ENCODE peak calls at places on chromosome 9, in six cellular contexts. One of them, this sample, is unnamed.

GRCh38 chr9:134390537-134390936 is 64.3 kb downstream of the RXRA start:
- DNase-seq in IMR-90: no peak
- DNase-seq in GM12878: no peak
- DNase-seq in A549: no peak
- DNase-seq in HepG2: no peak
- DNase-seq in K562: no peak
- DNase-seq in this sample: no peak

GRCh38 chr9:6198251-6198650 is 17.4 kb upstream of the IL33 start:
- DNase-seq in GM12878: no peak
- DNase-seq in IMR-90: no peak
- DNase-seq in HepG2: no peak
- DNase-seq in K562: no peak
- DNase-seq in A549: no peak
- DNase-seq in this sample: no peak

GRCh38 chr9:101533334-101534187 is at the start of gene RNF20:
- DNase-seq in A549: peak; percentile 96
- DNase-seq in HepG2: peak; percentile 99
- DNase-seq in K562: peak; percentile 96
- DNase-seq in IMR-90: peak; percentile 98
- DNase-seq in GM12878: peak; percentile 94
- DNase-seq in this sample: peak; percentile 96

GRCh38 chr9:130041648-130042405 is 1.2 kb downstream of the FNBP1 start:
- DNase-seq in K562: no peak
- DNase-seq in IMR-90: peak; percentile 21
- DNase-seq in HepG2: no peak
- DNase-seq in A549: no peak
- DNase-seq in GM12878: no peak
- DNase-seq in this sample: peak; percentile 22

GRCh38 chr9:127153484-127153883 is 31.0 kb upstream of the ANGPTL2 start:
- DNase-seq in GM12878: no peak
- DNase-seq in IMR-90: no peak
- DNase-seq in K562: no peak
- DNase-seq in HepG2: no peak
- DNase-seq in A549: no peak
- DNase-seq in this sample: no peak

GRCh38 chr9:34512131-34513078 is 10.4 kb downstream of the ENHO start:
- DNase-seq in IMR-90: no peak
- DNase-seq in GM12878: no peak
- DNase-seq in A549: no peak
- DNase-seq in K562: no peak
- DNase-seq in HepG2: peak; percentile 66
- DNase-seq in this sample: no peak

GRCh38 chr9:122265265-122265900 is 701 bp downstream of the MRRF start:
- DNase-seq in HepG2: peak; percentile 79
- DNase-seq in GM12878: peak; percentile 38
- DNase-seq in K562: peak; percentile 22
- DNase-seq in IMR-90: peak; percentile 6
- DNase-seq in A549: no peak
- DNase-seq in this sample: peak; percentile 14

GRCh38 chr9:75855509-75855908 is 35.0 kb upstream of the PCSK5 start:
- DNase-seq in IMR-90: peak; percentile 4
- DNase-seq in A549: no peak
- DNase-seq in GM12878: no peak
- DNase-seq in K562: no peak
- DNase-seq in HepG2: peak; percentile 13
- DNase-seq in this sample: peak; percentile 29

GRCh38 chr9:19026375-19026774 is 6.6 kb downstream of the SAXO1 start:
- DNase-seq in A549: no peak
- DNase-seq in K562: no peak
- DNase-seq in IMR-90: no peak
- DNase-seq in GM12878: no peak
- DNase-seq in HepG2: no peak
- DNase-seq in this sample: no peak

GRCh38 chr9:4048441-4048840 is 251.4 kb downstream of the GLIS3 start:
- DNase-seq in A549: peak; percentile 10
- DNase-seq in HepG2: no peak
- DNase-seq in K562: no peak
- DNase-seq in GM12878: no peak
- DNase-seq in IMR-90: peak; percentile 64
- DNase-seq in this sample: no peak

GRCh38 chr9:134491436-134491835 is 150.2 kb upstream of the COL5A1 start:
- DNase-seq in HepG2: no peak
- DNase-seq in K562: no peak
- DNase-seq in A549: no peak
- DNase-seq in IMR-90: no peak
- DNase-seq in GM12878: no peak
- DNase-seq in this sample: no peak

GRCh38 chr9:12697719-12698118 is 4.5 kb downstream of the TYRP1 start:
- DNase-seq in IMR-90: no peak
- DNase-seq in GM12878: no peak
- DNase-seq in A549: no peak
- DNase-seq in HepG2: no peak
- DNase-seq in K562: no peak
- DNase-seq in this sample: no peak

GRCh38 chr9:18710089-18710488 is 236.1 kb downstream of the ADAMTSL1 start:
- DNase-seq in HepG2: no peak
- DNase-seq in A549: no peak
- DNase-seq in GM12878: no peak
- DNase-seq in K562: no peak
- DNase-seq in IMR-90: peak; percentile 6
- DNase-seq in this sample: no peak

GRCh38 chr9:31541626-31542025 is 842.8 kb upstream of the ACO1 start:
- DNase-seq in HepG2: no peak
- DNase-seq in K562: no peak
- DNase-seq in IMR-90: no peak
- DNase-seq in A549: no peak
- DNase-seq in GM12878: no peak
- DNase-seq in this sample: no peak

GRCh38 chr9:38061326-38061947 is 7.6 kb downstream of the SHB start:
- DNase-seq in HepG2: no peak
- DNase-seq in K562: no peak
- DNase-seq in IMR-90: no peak
- DNase-seq in GM12878: peak; percentile 65
- DNase-seq in A549: no peak
- DNase-seq in this sample: no peak

GRCh38 chr9:88814521-88815101 is 176.7 kb upstream of the S1PR3 start:
- DNase-seq in IMR-90: peak; percentile 68
- DNase-seq in HepG2: no peak
- DNase-seq in A549: no peak
- DNase-seq in GM12878: no peak
- DNase-seq in K562: no peak
- DNase-seq in this sample: no peak

GRCh38 chr9:37027582-37028424 is 6.3 kb downstream of the PAX5 start:
- DNase-seq in HepG2: peak; percentile 86
- DNase-seq in K562: peak; percentile 98
- DNase-seq in IMR-90: peak; percentile 81
- DNase-seq in A549: peak; percentile 100
- DNase-seq in GM12878: peak; percentile 85
- DNase-seq in this sample: peak; percentile 100

DNA sequence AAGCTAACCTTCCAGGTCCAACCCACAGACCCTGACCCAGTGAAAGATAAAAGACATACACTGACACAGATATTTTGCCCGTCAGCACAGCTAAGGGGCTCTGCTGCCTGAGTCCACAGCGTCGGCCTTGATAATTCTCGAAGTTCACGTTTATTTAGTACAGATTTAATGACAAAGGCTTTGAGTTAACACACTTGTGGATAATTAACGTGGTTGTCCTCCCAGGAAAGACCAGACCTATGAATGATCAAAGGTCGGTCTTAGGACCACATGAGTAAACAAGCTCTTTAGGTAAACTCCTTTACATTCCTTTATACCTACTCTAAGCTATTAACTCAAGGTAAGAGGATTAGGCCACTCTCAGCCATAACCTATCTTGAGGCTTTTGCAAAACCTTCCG is 11.3 kb upstream of the TEX10 start:
- DNase-seq in IMR-90: no peak
- DNase-seq in HepG2: peak; percentile 69
- DNase-seq in GM12878: no peak
- DNase-seq in A549: no peak
- DNase-seq in K562: no peak
- DNase-seq in this sample: no peak
- TF ChIP-seq BHLHE40 in IMR-90: no peak
- TF ChIP-seq BHLHE40 in HepG2: no peak
- TF ChIP-seq BHLHE40 in GM12878: no peak
- TF ChIP-seq BHLHE40 in A549: no peak
- TF ChIP-seq BHLHE40 in K562: no peak
- TF ChIP-seq BHLHE40 in this sample: no peak

DNA sequence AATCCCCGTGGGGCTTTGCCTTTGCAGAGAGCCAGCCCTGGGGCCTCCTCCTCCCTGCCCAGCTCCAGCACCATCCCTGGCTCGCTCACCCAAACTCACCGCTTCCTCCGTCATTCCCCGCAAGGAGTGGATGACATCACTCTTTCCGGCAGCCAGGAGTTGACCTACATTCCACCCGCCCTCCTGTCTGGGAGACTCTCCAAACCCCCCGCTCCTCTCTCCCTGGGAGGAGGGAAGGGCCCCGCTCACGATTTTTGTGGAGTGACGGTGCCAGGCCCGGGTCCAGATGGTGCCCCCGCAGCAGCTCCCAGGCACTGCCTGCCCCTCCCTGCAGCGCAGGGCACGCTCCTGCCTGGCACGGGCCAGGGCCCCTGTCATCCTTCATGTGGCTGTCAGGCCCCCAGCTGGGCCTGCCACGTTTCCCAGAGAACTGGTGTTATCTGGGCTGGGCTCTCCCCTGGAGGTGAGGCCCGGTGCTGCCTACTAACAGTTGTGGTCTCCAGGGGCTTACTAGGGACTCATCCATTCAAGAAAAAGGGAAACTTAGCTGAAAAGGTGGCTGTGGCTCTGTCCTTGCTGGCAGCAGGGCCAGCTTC is 52.3 kb downstream of the NTNG2 start:
- DNase-seq in K562: peak; percentile 32
- DNase-seq in GM12878: no peak
- DNase-seq in HepG2: no peak
- DNase-seq in IMR-90: peak; percentile 96
- DNase-seq in A549: peak; percentile 72
- DNase-seq in this sample: peak; percentile 72
- TF ChIP-seq BHLHE40 in K562: no peak
- TF ChIP-seq BHLHE40 in GM12878: no peak
- TF ChIP-seq BHLHE40 in HepG2: no peak
- TF ChIP-seq BHLHE40 in IMR-90: peak; percentile 97
- TF ChIP-seq BHLHE40 in A549: no peak
- TF ChIP-seq BHLHE40 in this sample: no peak

GRCh38 chr9:15079989-15080388 is 169.8 kb upstream of the FREM1 start:
- DNase-seq in HepG2: peak; percentile 95
- DNase-seq in K562: no peak
- DNase-seq in IMR-90: no peak
- DNase-seq in GM12878: no peak
- DNase-seq in A549: no peak
- DNase-seq in this sample: no peak
- TF ChIP-seq BHLHE40 in HepG2: no peak
- TF ChIP-seq BHLHE40 in K562: no peak
- TF ChIP-seq BHLHE40 in IMR-90: no peak
- TF ChIP-seq BHLHE40 in GM12878: no peak
- TF ChIP-seq BHLHE40 in A549: no peak
- TF ChIP-seq BHLHE40 in this sample: no peak

DNA sequence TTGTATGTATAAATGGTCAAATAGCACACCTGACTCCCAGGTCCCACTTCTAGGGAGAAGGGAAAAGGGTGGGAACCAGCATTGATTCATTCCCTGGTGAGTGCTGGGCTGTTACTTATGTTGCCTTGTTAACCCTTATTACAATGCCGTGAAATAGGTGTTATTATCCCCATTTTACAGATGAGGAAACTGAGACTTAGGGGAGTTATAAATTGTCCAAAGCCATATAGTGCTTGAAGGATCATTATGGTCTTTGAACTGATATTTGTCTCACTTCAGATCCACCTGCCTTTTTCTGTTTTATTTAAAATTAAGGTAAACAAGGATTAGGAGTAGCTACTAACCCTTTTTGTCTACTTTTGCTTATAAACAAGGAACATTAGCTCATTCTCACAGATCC is 16.5 kb downstream of the TMEM268 start:
- DNase-seq in GM12878: no peak
- DNase-seq in A549: no peak
- DNase-seq in IMR-90: no peak
- DNase-seq in K562: no peak
- DNase-seq in HepG2: no peak
- DNase-seq in this sample: no peak
- TF ChIP-seq BHLHE40 in GM12878: no peak
- TF ChIP-seq BHLHE40 in A549: no peak
- TF ChIP-seq BHLHE40 in IMR-90: no peak
- TF ChIP-seq BHLHE40 in K562: no peak
- TF ChIP-seq BHLHE40 in HepG2: no peak
- TF ChIP-seq BHLHE40 in this sample: no peak